ENCODE peak calls at places on chromosome 21, in eight cellular contexts. One of them, this sample, is unnamed.

GRCh38 chr21:40635336-40635735 is 211.6 kb downstream of the DSCAM start:
- DNase-seq in mesendoderm: no peak
- DNase-seq in B cell: no peak
- DNase-seq in LoVo: no peak
- DNase-seq in omental fat pad: no peak
- DNase-seq in HS-5: no peak
- DNase-seq in GM12891: no peak
- DNase-seq in T-helper 2 cell: no peak
- DNase-seq in this sample: no peak

GRCh38 chr21:34579411-34579810 is 35.5 kb downstream of the RCAN1 start:
- DNase-seq in LoVo: no peak
- DNase-seq in GM12891: no peak
- DNase-seq in B cell: no peak
- DNase-seq in T-helper 2 cell: no peak
- DNase-seq in mesendoderm: no peak
- DNase-seq in HS-5: peak
- DNase-seq in omental fat pad: no peak
- DNase-seq in this sample: peak

GRCh38 chr21:46151989-46152938 is 3.1 kb downstream of the FTCD start:
- DNase-seq in mesendoderm: no peak
- DNase-seq in T-helper 2 cell: no peak
- DNase-seq in B cell: no peak
- DNase-seq in LoVo: no peak
- DNase-seq in omental fat pad: no peak
- DNase-seq in HS-5: no peak
- DNase-seq in GM12891: no peak
- DNase-seq in this sample: no peak

GRCh38 chr21:34129039-34129891 is 55.9 kb downstream of the MRPS6 start:
- DNase-seq in T-helper 2 cell: peak
- DNase-seq in omental fat pad: no peak
- DNase-seq in HS-5: peak
- DNase-seq in mesendoderm: peak
- DNase-seq in B cell: no peak
- DNase-seq in GM12891: peak
- DNase-seq in LoVo: no peak
- DNase-seq in this sample: peak

GRCh38 chr21:36813071-36813470 is 114.2 kb downstream of the SIM2 start:
- DNase-seq in mesendoderm: no peak
- DNase-seq in T-helper 2 cell: no peak
- DNase-seq in omental fat pad: no peak
- DNase-seq in GM12891: no peak
- DNase-seq in B cell: no peak
- DNase-seq in HS-5: no peak
- DNase-seq in LoVo: no peak
- DNase-seq in this sample: peak

GRCh38 chr21:31335957-31336738 is 7.9 kb downstream of the TIAM1 start:
- DNase-seq in omental fat pad: no peak
- DNase-seq in B cell: no peak
- DNase-seq in LoVo: peak
- DNase-seq in T-helper 2 cell: no peak
- DNase-seq in HS-5: peak
- DNase-seq in GM12891: no peak
- DNase-seq in mesendoderm: no peak
- DNase-seq in this sample: peak

GRCh38 chr21:26332873-26333272 is 162.3 kb upstream of the APP start:
- DNase-seq in omental fat pad: no peak
- DNase-seq in HS-5: no peak
- DNase-seq in LoVo: no peak
- DNase-seq in B cell: no peak
- DNase-seq in T-helper 2 cell: no peak
- DNase-seq in mesendoderm: peak
- DNase-seq in GM12891: no peak
- DNase-seq in this sample: no peak

GRCh38 chr21:15904389-15904788 is 174.6 kb downstream of the USP25 start:
- DNase-seq in GM12891: no peak
- DNase-seq in mesendoderm: no peak
- DNase-seq in omental fat pad: no peak
- DNase-seq in T-helper 2 cell: no peak
- DNase-seq in LoVo: no peak
- DNase-seq in B cell: no peak
- DNase-seq in HS-5: no peak
- DNase-seq in this sample: no peak

GRCh38 chr21:36661511-36662309 is 37.2 kb upstream of the SIM2 start:
- DNase-seq in mesendoderm: peak
- DNase-seq in B cell: no peak
- DNase-seq in HS-5: no peak
- DNase-seq in LoVo: no peak
- DNase-seq in GM12891: no peak
- DNase-seq in T-helper 2 cell: no peak
- DNase-seq in omental fat pad: no peak
- DNase-seq in this sample: peak

GRCh38 chr21:42118901-42119300 is 47.8 kb downstream of the UMODL1 start:
- DNase-seq in GM12891: no peak
- DNase-seq in T-helper 2 cell: peak
- DNase-seq in mesendoderm: no peak
- DNase-seq in B cell: peak
- DNase-seq in LoVo: no peak
- DNase-seq in omental fat pad: no peak
- DNase-seq in HS-5: no peak
- DNase-seq in this sample: no peak

GRCh38 chr21:34143783-34144182 is 70.4 kb downstream of the MRPS6 start:
- DNase-seq in omental fat pad: no peak
- DNase-seq in LoVo: no peak
- DNase-seq in mesendoderm: no peak
- DNase-seq in GM12891: no peak
- DNase-seq in T-helper 2 cell: no peak
- DNase-seq in B cell: no peak
- DNase-seq in HS-5: no peak
- DNase-seq in this sample: no peak

GRCh38 chr21:41706263-41706639 is 60.6 kb downstream of the RIPK4 start:
- DNase-seq in mesendoderm: no peak
- DNase-seq in omental fat pad: no peak
- DNase-seq in T-helper 2 cell: no peak
- DNase-seq in HS-5: no peak
- DNase-seq in GM12891: no peak
- DNase-seq in B cell: no peak
- DNase-seq in LoVo: no peak
- DNase-seq in this sample: no peak

GRCh38 chr21:34827445-34828235 is 158.8 kb downstream of the CLIC6 start:
- DNase-seq in GM12891: no peak
- DNase-seq in omental fat pad: no peak
- DNase-seq in LoVo: no peak
- DNase-seq in mesendoderm: no peak
- DNase-seq in HS-5: no peak
- DNase-seq in B cell: no peak
- DNase-seq in T-helper 2 cell: no peak
- DNase-seq in this sample: no peak

GRCh38 chr21:34807146-34807880 is 138.5 kb downstream of the CLIC6 start:
- DNase-seq in GM12891: no peak
- DNase-seq in LoVo: peak
- DNase-seq in mesendoderm: peak
- DNase-seq in B cell: no peak
- DNase-seq in T-helper 2 cell: peak
- DNase-seq in omental fat pad: peak
- DNase-seq in HS-5: peak
- DNase-seq in this sample: peak

GRCh38 chr21:35075546-35075945 is 26.4 kb upstream of the RUNX1 start:
- DNase-seq in T-helper 2 cell: peak
- DNase-seq in B cell: no peak
- DNase-seq in GM12891: no peak
- DNase-seq in omental fat pad: peak
- DNase-seq in mesendoderm: peak
- DNase-seq in HS-5: peak
- DNase-seq in LoVo: no peak
- DNase-seq in this sample: peak

GRCh38 chr21:44657635-44658183 is at the start of gene KRTAP12-3:
- DNase-seq in mesendoderm: no peak
- DNase-seq in T-helper 2 cell: peak
- DNase-seq in B cell: peak
- DNase-seq in GM12891: no peak
- DNase-seq in HS-5: no peak
- DNase-seq in omental fat pad: no peak
- DNase-seq in LoVo: no peak
- DNase-seq in this sample: no peak

This sample was measured in iris pigment epithelial cell.